ENCODE peak calls at places on chromosomes 13 and 19, in four cellular contexts. A is fibroblast of lung, M is H9, Q is left ventricle myocardium inferior. X is an unnamed sample. For H3K4me1, the result is how much of the 10 kb centered on the place peaks cover.

GRCh38 chr13:48942131-48942530 is 33.6 kb upstream of the FNDC3A start:
- DNase-seq in M (no peak), Q (no peak), A (peak), X (no peak)

GRCh38 chr13:39961036-39961435 is 305.6 kb downstream of the COG6 start:
- DNase-seq in A (no peak), Q (no peak), M (no peak), X (no peak)

GRCh38 chr19:7992575-7992974 is 12.9 kb downstream of the ELAVL1 start:
- DNase-seq in M (no peak), Q (no peak), A (no peak), X (peak)

GRCh38 chr19:41939861-41940442 is 11.7 kb upstream of the ERFL start:
- DNase-seq in Q (no peak), M (no peak), A (no peak), X (peak)

GRCh38 chr19:4518345-4519171 is at the start of gene PLIN4:
- DNase-seq in Q (peak), A (peak), M (peak), X (peak)

GRCh38 chr13:113941571-113942191 is 32.2 kb downstream of the C13orf46 start:
- DNase-seq in M (no peak), Q (peak), A (peak), X (no peak)

GRCh38 chr13:95100525-95101121 is 200.6 kb downstream of the ABCC4 start:
- DNase-seq in Q (no peak), A (peak), M (no peak), X (no peak)

GRCh38 chr13:43431279-43431678 is 355.5 kb downstream of the ENOX1 start:
- DNase-seq in Q (no peak), M (no peak), A (peak), X (no peak)

GRCh38 chr19:7953060-7953459 is 9.6 kb upstream of the TIMM44 start:
- DNase-seq in Q (no peak), M (no peak), A (no peak), X (no peak)

GRCh38 chr13:95494082-95494681 is 58.3 kb upstream of the CLDN10 start:
- DNase-seq in M (no peak), Q (no peak), A (peak), X (no peak)

GRCh38 chr13:44934724-44935123 is 54.5 kb downstream of the NUFIP1 start:
- DNase-seq in A (peak), M (no peak), Q (no peak), X (no peak)

GRCh38 chr13:30410705-30411125 is 11.6 kb upstream of the UBE2L5 start:
- DNase-seq in A (no peak), Q (no peak), M (no peak), X (no peak)
- H3K4me1 ChIP-seq in A (under half), Q (under half), M (under half), X (under half)

DNA sequence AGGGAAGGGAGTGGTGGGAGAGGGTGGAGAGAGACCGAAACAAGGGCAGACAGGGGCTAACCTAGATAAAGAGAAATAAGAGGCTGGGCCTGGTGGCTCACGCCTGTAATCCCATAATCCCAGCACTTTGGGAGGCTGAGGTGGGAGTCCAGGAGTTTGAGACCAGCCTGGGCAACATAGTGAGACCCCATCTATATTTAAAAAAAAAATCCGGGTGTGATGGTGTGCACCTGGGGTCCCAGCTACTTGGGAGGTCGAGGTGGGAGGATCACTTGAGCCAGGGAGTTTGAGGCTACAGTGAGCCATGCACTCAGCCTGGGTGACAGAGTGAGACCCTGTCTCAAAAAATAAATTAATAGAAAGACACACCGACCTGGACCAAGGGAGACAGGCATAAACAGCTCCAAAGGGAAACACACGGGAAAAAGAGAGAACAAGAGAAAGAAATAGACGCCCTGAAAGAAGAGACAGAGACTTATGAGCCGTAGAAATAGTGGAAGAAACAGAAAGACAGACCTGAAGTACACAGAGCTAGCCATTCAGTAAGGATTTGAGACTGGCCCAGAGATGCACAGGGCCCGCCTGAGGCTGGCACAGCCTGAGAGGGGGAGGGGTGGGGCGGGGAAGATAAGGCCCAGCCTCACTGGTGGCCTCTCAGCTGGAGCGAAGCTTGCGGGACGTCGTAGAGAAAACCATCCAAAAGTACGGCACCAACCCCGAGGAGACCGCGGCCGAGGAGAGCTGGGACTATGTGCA is 2.2 kb downstream of the CD37 start:
- DNase-seq in A (no peak), M (peak), Q (no peak), X (no peak)
- H3K4me1 ChIP-seq in A (under half), M (under half), Q (under half), X (under half)

DNA sequence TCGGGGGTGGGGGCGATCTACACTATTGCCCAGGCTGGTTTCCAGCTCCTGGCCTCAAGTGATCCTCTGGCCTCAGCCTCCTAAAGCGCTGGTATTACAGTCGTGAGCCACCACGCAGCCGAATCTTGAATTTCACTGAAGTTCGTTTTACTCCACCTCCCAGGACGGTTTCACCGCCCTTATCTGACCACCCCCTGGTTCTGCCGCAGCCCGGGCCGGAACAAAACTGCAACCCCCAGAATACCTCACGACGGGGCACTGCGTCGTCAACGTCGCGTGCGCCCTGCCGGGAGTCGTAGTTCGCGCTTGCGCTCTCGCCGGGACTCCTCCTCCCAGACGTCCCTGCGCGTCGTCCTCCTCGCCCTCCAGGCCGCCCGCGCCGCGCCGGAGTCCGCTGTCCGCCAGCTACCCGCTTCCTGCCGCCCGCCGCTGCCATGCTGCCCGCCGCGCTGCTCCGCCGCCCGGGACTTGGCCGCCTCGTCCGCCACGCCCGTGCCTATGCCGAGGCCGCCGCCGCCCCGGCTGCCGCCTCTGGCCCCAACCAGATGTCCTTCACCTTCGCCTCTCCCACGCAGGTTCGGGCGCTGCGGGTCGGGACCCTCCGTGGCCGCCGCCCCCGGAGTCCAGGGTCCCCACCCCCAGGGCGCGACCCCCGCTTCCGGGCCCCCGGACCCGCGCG is at the start of gene ATP5F1D:
- DNase-seq in Q (peak), A (peak), M (peak), X (peak)
- H3K4me1 ChIP-seq in Q (half or more), A (under half), M (under half), X (half or more)

GRCh38 chr19:938233-938923 is 12.5 kb downstream of the ARID3A start:
- DNase-seq in A (no peak), M (no peak), Q (no peak), X (no peak)
- H3K4me1 ChIP-seq in A (under half), M (under half), Q (under half), X (half or more)

GRCh38 chr19:12947702-12948596 is 2.3 kb downstream of the RAD23A start:
- DNase-seq in A (no peak), Q (no peak), M (no peak), X (peak)
- H3K4me1 ChIP-seq in A (under half), Q (half or more), M (under half), X (under half)

DNA sequence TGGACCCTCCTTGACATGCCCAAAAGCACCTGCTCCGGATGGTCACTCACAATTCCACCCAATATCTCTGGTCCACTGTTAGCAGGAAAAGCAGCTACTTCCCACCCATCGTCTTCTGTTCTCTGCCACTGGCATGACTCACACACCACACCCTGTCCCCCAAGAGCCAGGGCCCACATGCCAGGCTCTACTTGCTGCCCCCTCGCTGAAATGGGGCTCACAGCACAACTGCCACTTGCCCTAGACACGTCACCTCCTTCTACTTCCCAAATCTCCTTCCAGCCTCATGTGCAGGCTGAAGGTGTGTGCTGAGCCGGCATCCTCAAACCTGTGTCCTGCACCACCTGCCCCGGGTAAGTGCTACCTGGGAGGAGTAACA is 65.0 kb downstream of the TBC1D4 start:
- DNase-seq in Q (no peak), A (no peak), M (no peak), X (no peak)
- H3K4me1 ChIP-seq in Q (half or more), A (under half), M (under half), X (under half)

GRCh38 chr13:73987618-73988017 is 146.6 kb downstream of the KLF12 start:
- DNase-seq in M (no peak), Q (no peak), A (no peak), X (no peak)
- H3K4me1 ChIP-seq in M (under half), Q (half or more), A (under half), X (under half)

DNA sequence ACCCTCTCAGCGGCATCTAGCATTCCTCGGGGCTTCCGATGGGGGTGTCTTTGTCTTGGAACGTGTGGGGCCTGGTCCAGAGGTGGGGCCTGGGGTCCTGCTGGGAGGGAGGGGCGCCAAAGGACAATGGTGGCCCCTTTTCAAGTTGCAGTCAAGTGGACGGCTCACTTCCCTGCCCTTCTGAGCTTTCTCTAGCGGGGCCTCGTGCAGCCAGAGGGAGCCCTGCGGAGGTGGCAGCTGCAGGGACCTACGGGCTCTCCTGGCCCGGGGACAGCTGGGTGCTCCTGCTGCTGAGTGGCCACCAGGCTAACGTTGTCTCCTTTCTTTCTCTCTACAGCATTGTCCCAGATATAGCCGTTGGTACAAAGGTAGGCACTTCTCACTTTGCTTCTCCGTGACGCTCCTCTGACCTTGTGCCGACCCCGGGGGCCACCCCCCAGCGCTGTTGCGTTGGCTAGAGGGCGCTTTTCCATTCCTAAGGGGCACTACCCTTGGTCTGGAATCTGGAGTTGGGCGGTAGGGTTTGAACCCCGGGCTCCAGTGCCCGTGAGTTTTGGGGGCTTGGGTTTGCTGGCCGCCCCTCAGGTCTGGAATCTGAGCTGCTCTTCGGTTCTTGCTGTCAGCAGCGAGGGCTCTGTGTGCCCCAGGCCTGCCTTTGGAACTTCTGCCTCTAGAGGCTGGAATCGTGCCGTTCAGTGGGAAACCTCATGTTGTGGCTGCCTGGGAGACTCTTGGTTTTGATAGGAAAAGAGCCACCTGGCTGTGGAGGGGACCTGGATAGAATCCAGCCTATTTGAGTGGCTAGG is 2.0 kb downstream of the PTBP1 start:
- DNase-seq in A (peak), Q (no peak), M (peak), X (no peak)
- H3K4me1 ChIP-seq in A (under half), Q (half or more), M (under half), X (half or more)

DNA sequence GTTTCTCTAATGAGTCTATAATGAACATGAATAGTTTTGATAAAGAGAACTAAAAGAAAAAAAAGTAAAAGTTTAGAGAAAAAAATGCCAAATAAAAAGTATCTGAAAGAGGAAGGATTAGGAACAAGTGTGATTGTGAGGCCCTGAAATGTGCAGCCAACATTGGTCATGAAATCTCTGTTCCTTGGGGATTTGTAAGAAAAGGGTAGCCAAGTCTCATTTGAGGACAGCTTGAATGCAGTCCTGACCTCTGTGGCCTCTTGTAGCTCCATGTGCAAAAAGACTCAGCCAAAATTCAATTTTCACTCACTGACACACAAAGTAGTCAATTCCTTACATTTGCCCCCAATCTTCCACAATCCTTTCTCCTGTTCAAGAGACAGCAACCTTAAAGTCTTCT is 167.9 kb downstream of the KLF12 start:
- DNase-seq in M (no peak), A (no peak), Q (no peak), X (no peak)
- H3K4me1 ChIP-seq in M (under half), A (under half), Q (half or more), X (under half)

GRCh38 chr19:49641688-49642487 is at the start of gene SCAF1:
- DNase-seq in A (peak), M (peak), Q (peak), X (peak)

GRCh38 chr19:49638360-49638759 is 1.6 kb downstream of the RRAS start:
- DNase-seq in M (no peak), Q (no peak), A (no peak), X (no peak)

GRCh38 chr19:49640113-49640898 is at the start of gene RRAS:
- DNase-seq in M (peak), Q (peak), A (peak), X (peak)

GRCh38 chr19:49637865-49638350 is 2.0 kb downstream of the RRAS start:
- DNase-seq in Q (peak), M (peak), A (peak), X (peak)

DNA sequence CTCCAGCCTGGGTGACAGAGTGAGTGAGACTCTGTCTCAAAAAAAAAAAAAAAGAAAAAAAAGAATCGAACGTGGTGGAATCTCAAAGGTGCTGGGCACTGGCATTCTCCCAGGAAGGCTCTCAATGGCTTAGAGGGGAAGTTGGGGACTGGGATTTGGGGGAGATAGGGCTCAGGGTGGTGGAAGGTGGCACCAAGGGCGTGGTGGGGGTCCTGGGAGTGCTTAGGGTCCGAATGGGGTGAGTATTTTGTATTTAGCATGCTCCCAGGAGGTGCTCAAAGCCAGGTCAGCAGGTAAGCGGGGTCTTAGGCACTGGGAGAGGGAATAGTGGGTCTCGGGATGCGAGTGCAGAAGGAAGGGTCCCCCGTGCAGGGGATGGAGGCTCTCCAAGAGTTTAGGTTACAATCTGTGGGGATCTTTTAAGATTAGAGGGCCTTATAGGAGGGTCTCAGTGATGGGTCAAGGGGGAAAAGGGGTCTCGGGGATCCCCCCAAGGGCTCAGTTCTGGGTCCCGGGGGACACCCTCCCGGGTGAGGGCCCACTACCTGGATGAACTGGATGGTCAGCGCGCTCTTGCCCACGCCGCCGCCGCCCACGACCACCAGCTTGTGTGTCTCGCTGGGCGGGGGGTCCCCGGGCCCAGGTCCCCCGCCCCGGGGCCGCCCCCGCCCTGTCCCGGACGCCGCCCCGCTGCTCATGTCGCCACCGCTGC is 386 bp downstream of the RRAS start:
- DNase-seq in M (no peak), A (no peak), Q (no peak), X (no peak)
- H3K4me1 ChIP-seq in M (under half), A (under half), Q (half or more), X (half or more)

X was measured in stomach.